ENCODE peak calls at places on chromosome 14, in four cellular contexts. Q is IMR-90, L is prostate gland, T is fibroblast of lung. H is an unnamed sample.

GRCh38 chr14:43872752-43873655 is 634.1 kb downstream of the FSCB start:
- DNase-seq in Q (no peak), L (no peak), T (no peak), H (no peak)

GRCh38 chr14:67221248-67221981 is 19.8 kb upstream of the PALS1 start:
- DNase-seq in Q (peak), L (no peak), T (peak), H (no peak)

GRCh38 chr14:42047421-42048045 is 440.9 kb downstream of the LRFN5 start:
- DNase-seq in Q (peak), L (no peak), T (peak), H (no peak)

GRCh38 chr14:68669644-68670343 is 123.1 kb downstream of the ZFP36L1 start:
- DNase-seq in Q (no peak), L (no peak), T (no peak), H (no peak)

GRCh38 chr14:87161502-87161901 is 831.5 kb downstream of the GALC start:
- DNase-seq in Q (no peak), L (no peak), T (no peak), H (no peak)

GRCh38 chr14:41597647-41598046 is 9.0 kb upstream of the LRFN5 start:
- DNase-seq in Q (no peak), L (no peak), T (no peak), H (no peak)

GRCh38 chr14:99840265-99840664 is 47.1 kb downstream of the EML1 start:
- DNase-seq in Q (no peak), L (no peak), T (no peak), H (no peak)

GRCh38 chr14:58565834-58566233 is 71.9 kb upstream of the DACT1 start:
- DNase-seq in Q (no peak), L (peak), T (no peak), H (no peak)

DNA sequence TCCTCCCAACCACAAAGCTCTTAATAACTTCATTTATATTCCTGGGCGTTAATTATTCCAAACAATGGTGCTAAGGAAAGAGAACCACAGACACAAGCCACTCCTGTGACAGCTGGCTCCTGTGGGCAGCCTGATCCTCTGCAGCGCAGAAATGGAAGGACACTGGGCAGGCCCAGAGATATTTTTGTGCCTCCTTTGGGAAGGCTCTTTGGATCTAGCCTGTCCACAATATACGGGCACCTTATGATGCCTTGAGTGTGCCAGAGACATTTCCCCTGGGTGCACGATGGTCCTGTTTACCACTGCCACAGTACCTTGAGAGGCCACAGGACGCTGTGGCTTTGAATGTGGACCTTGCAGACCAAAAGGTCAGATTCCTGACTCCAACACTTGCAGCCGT is 2.1 kb downstream of the ASB2 start:
- DNase-seq in Q (no peak), L (no peak), T (no peak), H (no peak)
- H3K27ac ChIP-seq in Q (no peak), L (peak), T (no peak), H (peak)

GRCh38 chr14:70879448-70879847 is 27.8 kb upstream of the PCNX1 start:
- DNase-seq in Q (peak), L (no peak), T (peak), H (no peak)

GRCh38 chr14:70871863-70872677 is 35.2 kb upstream of the PCNX1 start:
- DNase-seq in Q (no peak), L (no peak), T (no peak), H (no peak)

GRCh38 chr14:70872678-70873020 is 34.6 kb upstream of the PCNX1 start:
- DNase-seq in Q (no peak), L (no peak), T (no peak), H (no peak)

GRCh38 chr14:70871001-70871400 is 36.3 kb upstream of the PCNX1 start:
- DNase-seq in Q (no peak), L (no peak), T (no peak), H (no peak)

DNA sequence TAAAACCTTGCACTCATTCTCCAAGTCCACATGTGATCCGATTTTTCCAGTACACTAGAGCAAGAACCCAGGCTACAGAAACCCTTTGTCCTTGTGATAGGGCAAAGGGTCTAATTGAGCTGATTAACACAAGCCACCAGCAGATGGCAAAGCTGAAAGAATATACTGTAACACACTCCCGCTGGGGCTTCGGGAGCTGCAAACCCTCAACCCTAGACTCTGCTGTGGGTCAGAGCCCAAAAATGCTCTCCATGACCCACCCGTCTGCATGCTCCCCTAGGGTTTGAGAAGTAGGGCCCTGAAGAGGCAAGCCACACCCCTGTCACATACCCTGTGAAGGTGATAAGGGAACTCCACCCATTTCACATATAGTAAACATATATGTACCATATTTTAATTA is 33.6 kb upstream of the PCNX1 start:
- DNase-seq in Q (no peak), L (no peak), T (no peak), H (no peak)
- TF ChIP-seq CTCF in Q (no peak), L (no peak), T (no peak), H (no peak)

DNA sequence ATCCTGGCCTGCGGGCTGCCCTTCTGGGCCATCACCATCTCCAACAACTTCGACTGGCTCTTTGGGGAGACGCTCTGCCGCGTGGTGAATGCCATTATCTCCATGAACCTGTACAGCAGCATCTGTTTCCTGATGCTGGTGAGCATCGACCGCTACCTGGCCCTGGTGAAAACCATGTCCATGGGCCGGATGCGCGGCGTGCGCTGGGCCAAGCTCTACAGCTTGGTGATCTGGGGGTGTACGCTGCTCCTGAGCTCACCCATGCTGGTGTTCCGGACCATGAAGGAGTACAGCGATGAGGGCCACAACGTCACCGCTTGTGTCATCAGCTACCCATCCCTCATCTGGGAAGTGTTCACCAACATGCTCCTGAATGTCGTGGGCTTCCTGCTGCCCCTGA is 15.4 kb upstream of the BDKRB1 start:
- DNase-seq in Q (no peak), L (no peak), T (no peak), H (no peak)
- H3K27ac ChIP-seq in Q (no peak), L (no peak), T (no peak), H (no peak)

GRCh38 chr14:54500744-54501143 is 9.0 kb upstream of the CGRRF1 start:
- DNase-seq in Q (no peak), L (no peak), T (no peak), H (no peak)

GRCh38 chr14:54501423-54501822 is 8.3 kb upstream of the CGRRF1 start:
- DNase-seq in Q (no peak), L (no peak), T (no peak), H (no peak)

GRCh38 chr14:54498579-54498978 is 9.8 kb upstream of the GMFB start:
- DNase-seq in Q (no peak), L (no peak), T (no peak), H (no peak)

GRCh38 chr14:54502602-54503001 is 7.1 kb upstream of the CGRRF1 start:
- DNase-seq in Q (peak), L (no peak), T (no peak), H (no peak)

GRCh38 chr14:54503476-54503875 is 6.2 kb upstream of the CGRRF1 start:
- DNase-seq in Q (peak), L (no peak), T (peak), H (peak)
- TF ChIP-seq CTCF in Q (peak), L (no peak), T (peak), H (peak)

GRCh38 chr14:75094896-75095295 is 25.5 kb downstream of the ZC2HC1C start:
- DNase-seq in Q (no peak), L (no peak), T (no peak), H (no peak)
- H3K27ac ChIP-seq in Q (no peak), L (no peak), T (no peak), H (no peak)

DNA sequence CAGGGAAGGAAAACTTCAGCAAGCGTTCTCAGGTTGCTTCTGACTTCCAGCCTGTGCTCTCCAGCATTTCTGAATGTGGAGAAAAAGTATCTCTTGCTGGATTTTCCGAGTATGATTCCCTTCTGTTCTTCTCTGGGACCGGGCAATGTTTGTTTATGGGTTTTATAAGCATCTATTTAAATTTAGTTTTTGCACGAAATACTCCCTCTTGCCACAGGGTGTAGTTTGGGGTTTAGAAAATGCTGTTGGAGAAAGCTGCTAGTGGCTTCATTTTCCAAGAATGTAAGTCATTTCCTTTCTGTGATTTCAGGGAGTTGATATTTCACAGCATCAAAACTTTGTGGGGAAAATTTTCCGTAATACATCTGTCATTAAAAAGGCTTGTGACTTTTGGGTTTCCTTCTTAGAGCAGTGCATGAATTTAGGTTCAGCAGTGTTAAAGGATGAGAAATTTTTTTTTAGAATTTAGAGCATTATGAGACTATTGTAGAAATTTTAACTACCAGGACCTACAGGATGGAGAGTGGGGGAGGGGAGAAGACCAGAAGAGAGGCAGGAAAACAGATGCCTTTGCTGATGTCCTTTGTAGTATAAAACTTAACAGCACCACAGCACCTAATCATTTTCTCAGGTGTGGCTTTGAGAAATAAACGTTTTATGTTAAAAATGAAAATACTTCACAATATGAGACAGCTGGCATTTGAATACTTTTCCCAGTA is 1.5 kb downstream of the FRMD6 start:
- DNase-seq in Q (peak), L (no peak), T (peak), H (peak)
- TF ChIP-seq CTCF in Q (peak), L (peak), T (peak), H (peak)

GRCh38 chr14:71555654-71556559 is 376.3 kb upstream of the RGS6 start:
- DNase-seq in Q (peak), L (no peak), T (no peak), H (peak)

GRCh38 chr14:71554959-71555612 is 377.1 kb upstream of the RGS6 start:
- DNase-seq in Q (no peak), L (no peak), T (no peak), H (no peak)

GRCh38 chr14:71554323-71554722 is 377.9 kb upstream of the RGS6 start:
- DNase-seq in Q (no peak), L (no peak), T (no peak), H (no peak)

GRCh38 chr14:71552809-71553208 is 379.4 kb upstream of the RGS6 start:
- DNase-seq in Q (no peak), L (no peak), T (no peak), H (no peak)

DNA sequence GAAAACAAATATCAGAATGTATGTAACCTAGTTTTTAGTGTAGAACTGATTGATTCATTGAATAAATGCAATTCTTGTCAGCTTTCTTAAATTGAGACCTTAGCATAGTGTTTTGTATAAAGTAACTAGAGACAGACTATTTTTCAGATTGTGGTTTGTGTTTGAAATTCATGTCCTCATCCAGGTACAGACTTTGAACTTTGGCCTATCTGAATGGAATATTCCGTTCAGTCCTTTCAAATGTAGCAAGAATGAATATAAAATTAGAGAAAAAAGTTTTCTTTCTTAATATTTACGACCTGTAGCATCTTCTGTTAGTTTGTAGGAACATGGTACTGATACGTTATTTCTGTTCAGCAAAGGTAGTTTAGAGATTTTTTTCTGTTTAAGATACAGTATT is 378.4 kb upstream of the RGS6 start:
- DNase-seq in Q (no peak), L (no peak), T (no peak), H (no peak)
- H3K27ac ChIP-seq in Q (no peak), L (no peak), T (no peak), H (no peak)

H was measured in cardiac muscle cell.